ENCODE peak calls at places on chromosomes 7 and 10, in five cellular contexts. X, C, Z, V and Y are unnamed samples.

GRCh38 chr10:18164093-18164492 is 23.9 kb downstream of the CACNB2 start:
- DNase-seq in X (no peak), C (no peak), Z (no peak), V (no peak), Y (peak; percentile 83)

GRCh38 chr10:125683821-125684220 is 858 bp upstream of the TEX36 start:
- DNase-seq in X (no peak), C (no peak), Z (no peak), V (no peak), Y (no peak)

GRCh38 chr7:35596061-35596460 is 98.9 kb downstream of the HERPUD2 start:
- DNase-seq in X (no peak), C (no peak), Z (no peak), V (no peak), Y (peak; percentile 45)

GRCh38 chr7:17521437-17521836 is 223.0 kb downstream of the AHR start:
- DNase-seq in X (no peak), C (no peak), Z (no peak), V (no peak), Y (peak; percentile 70)

GRCh38 chr10:71757450-71757918 is 15.8 kb downstream of the VSIR start:
- DNase-seq in X (peak; percentile 33), C (no peak), Z (no peak), V (no peak), Y (no peak)

GRCh38 chr7:92797284-92797683 is 39.1 kb downstream of the CDK6 start:
- DNase-seq in X (no peak), C (no peak), Z (no peak), V (no peak), Y (no peak)

GRCh38 chr7:467393-467828 is 52.2 kb downstream of the PDGFA start:
- DNase-seq in X (no peak), C (no peak), Z (no peak), V (no peak), Y (no peak)

GRCh38 chr7:150369740-150370501 is 1.3 kb downstream of the REPIN1 start:
- DNase-seq in X (no peak), C (no peak), Z (no peak), V (no peak), Y (no peak)

GRCh38 chr10:51074238-51075028 is at the start of gene PRKG1:
- DNase-seq in X (no peak), C (no peak), Z (no peak), V (no peak), Y (peak; percentile 75)